ENCODE peak calls at places on chromosome X, in ten cellular contexts. D, K, Y, V, E, C, Q, G, B and F are unnamed samples.

GRCh38 chrX:114038358-114038757 is 545.5 kb upstream of the HTR2C start:
- DNase-seq in D (no peak), K (no peak), Y (peak), V (no peak), E (no peak), C (no peak), Q (no peak), G (no peak), B (no peak), F (no peak)

GRCh38 chrX:150012647-150013046 is 74.4 kb upstream of the EOLA2 start:
- DNase-seq in D (no peak), K (no peak), Y (no peak), V (no peak), E (no peak), C (no peak), Q (no peak), G (no peak), B (no peak), F (no peak)

GRCh38 chrX:101462892-101463291 is 22.4 kb upstream of the ARMCX4 start:
- DNase-seq in D (no peak), K (no peak), Y (peak), V (peak), E (peak), C (no peak), Q (no peak), G (no peak), B (no peak), F (no peak)

GRCh38 chrX:108437354-108437753 is 868 bp downstream of the COL4A6 start:
- DNase-seq in D (no peak), K (no peak), Y (no peak), V (no peak), E (no peak), C (no peak), Q (no peak), G (no peak), B (no peak), F (no peak)

GRCh38 chrX:40504801-40505605 is 75.8 kb upstream of the ATP6AP2 start:
- DNase-seq in D (no peak), K (no peak), Y (peak), V (no peak), E (peak), C (peak), Q (no peak), G (no peak), B (no peak), F (no peak)

GRCh38 chrX:133792198-133792953 is 193.0 kb downstream of the GPC3 start:
- DNase-seq in D (peak), K (peak), Y (peak), V (peak), E (peak), C (peak), Q (peak), G (peak), B (peak), F (no peak)

GRCh38 chrX:109714340-109714958 is 18.6 kb downstream of the ACSL4 start:
- DNase-seq in D (no peak), K (no peak), Y (no peak), V (no peak), E (peak), C (no peak), Q (no peak), G (no peak), B (no peak), F (no peak)

GRCh38 chrX:101407167-101407747 is 468 bp downstream of the GLA start:
- DNase-seq in D (no peak), K (no peak), Y (no peak), V (no peak), E (no peak), C (no peak), Q (no peak), G (no peak), B (no peak), F (no peak)

GRCh38 chrX:151713859-151714258 is 2.0 kb upstream of the FATE1 start:
- DNase-seq in D (no peak), K (no peak), Y (peak), V (peak), E (peak), C (no peak), Q (no peak), G (no peak), B (no peak), F (no peak)

GRCh38 chrX:109797311-109797975 is 64.4 kb upstream of the ACSL4 start:
- DNase-seq in D (no peak), K (no peak), Y (no peak), V (no peak), E (no peak), C (no peak), Q (no peak), G (no peak), B (no peak), F (no peak)

GRCh38 chrX:48800574-48801280 is 1.1 kb upstream of the HDAC6 start:
- DNase-seq in D (no peak), K (no peak), Y (no peak), V (no peak), E (no peak), C (no peak), Q (no peak), G (no peak), B (no peak), F (no peak)

GRCh38 chrX:117838581-117839331 is 277.9 kb downstream of the KLHL13 start:
- DNase-seq in D (no peak), K (no peak), Y (no peak), V (no peak), E (no peak), C (no peak), Q (no peak), G (no peak), B (no peak), F (no peak)

GRCh38 chrX:30657542-30658238 is 4.5 kb downstream of the GK start:
- DNase-seq in D (no peak), K (no peak), Y (no peak), V (no peak), E (no peak), C (no peak), Q (no peak), G (no peak), B (no peak), F (no peak)

GRCh38 chrX:135652602-135653001 is 60.8 kb upstream of the CT45A1 start:
- DNase-seq in D (no peak), K (no peak), Y (peak), V (no peak), E (no peak), C (no peak), Q (no peak), G (no peak), B (no peak), F (no peak)

GRCh38 chrX:30495468-30495867 is 82.1 kb downstream of the TASL start:
- DNase-seq in D (no peak), K (no peak), Y (no peak), V (no peak), E (no peak), C (no peak), Q (no peak), G (no peak), B (no peak), F (no peak)

GRCh38 chrX:49101629-49101984 is 21.9 kb upstream of the WDR45 start:
- DNase-seq in D (no peak), K (no peak), Y (peak), V (no peak), E (no peak), C (no peak), Q (no peak), G (no peak), B (no peak), F (no peak)